ENCODE peak calls at places on chromosomes 1 and 21, in seven cellular contexts. Q is ELF-1; O is LoVo; D is activated CD4-positive, alpha-beta T cell treated with anti-CD3 and anti-CD28 coated beads for 48 hours; L is stimulated activated CD4-positive, alpha-beta T cell treated with anti-CD3 and anti-CD28 coated beads, Interleukin-4, amount 100 ng/mL, for 48 hours; K is activated CD8-positive, alpha-beta memory T cell treated with anti-CD3 and anti-CD28 coated beads, Interleukin-2, amount 50 U/mL, for 48 hours; E is Daoy. F is an unnamed sample.
A peak's percentile ranks its signal among the peaks of the same experiment; 100 is the strongest.

GRCh38 chr21:15006594-15007230 is 58.1 kb downstream of the NRIP1 start:
- DNase-seq in K (no peak), O (no peak), Q (no peak), E (no peak), L (no peak), D (no peak), F (no peak)

GRCh38 chr1:86778510-86779218 is 74.3 kb downstream of the SH3GLB1 start:
- DNase-seq in K (no peak), Q (no peak), O (no peak), L (no peak), D (no peak), E (peak; percentile 63), F (no peak)

GRCh38 chr1:101290922-101291561 is 54.2 kb downstream of the S1PR1 start:
- DNase-seq in Q (no peak), K (peak; percentile 59), L (no peak), E (no peak), D (peak; percentile 36), O (no peak), F (no peak)

GRCh38 chr1:71589005-71589404 is 508.2 kb upstream of the ZRANB2 start:
- DNase-seq in O (no peak), Q (no peak), K (no peak), E (no peak), D (no peak), L (no peak), F (no peak)

GRCh38 chr1:62131093-62131725 is 63.4 kb upstream of the L1TD1 start:
- DNase-seq in D (peak; percentile 29), L (no peak), E (peak; percentile 72), Q (peak; percentile 70), K (no peak), O (peak; percentile 54), F (peak; percentile 54)

GRCh38 chr1:156584813-156585212 is 5.3 kb downstream of the TTC24 start:
- DNase-seq in Q (peak; percentile 59), O (no peak), E (peak; percentile 17), K (no peak), L (no peak), D (no peak), F (no peak)

GRCh38 chr1:23331713-23332112 is 12.4 kb downstream of the HNRNPR start:
- DNase-seq in K (no peak), L (no peak), E (no peak), Q (no peak), O (no peak), D (no peak), F (no peak)

GRCh38 chr1:54571803-54572202 is 23.8 kb downstream of the ACOT11 start:
- DNase-seq in E (peak; percentile 28), Q (peak; percentile 61), K (no peak), D (no peak), O (no peak), L (no peak), F (no peak)

GRCh38 chr1:198681831-198682756 is 43.3 kb downstream of the PTPRC start:
- DNase-seq in E (peak; percentile 92), O (peak; percentile 78), K (peak; percentile 80), Q (no peak), L (peak; percentile 72), D (peak; percentile 83), F (peak; percentile 17)

F was measured in GM19239.